ENCODE peak calls at places on chromosomes 16 and 17, in six cellular contexts. M, F, T, H, J and G are unnamed samples.

GRCh38 chr16:82629441-82630027 is 2.8 kb downstream of the CDH13 start:
- DNase-seq in M (no peak), F (no peak), T (no peak), H (no peak), J (no peak), G (no peak)

GRCh38 chr16:85699628-85700027 is 10.9 kb upstream of the GINS2 start:
- DNase-seq in M (no peak), F (no peak), T (no peak), H (no peak), J (no peak), G (no peak)

GRCh38 chr17:65022751-65023421 is 33.7 kb downstream of the GNA13 start:
- DNase-seq in M (no peak), F (no peak), T (no peak), H (peak), J (no peak), G (no peak)

GRCh38 chr16:67708368-67708771 is 10.7 kb downstream of the GFOD2 start:
- DNase-seq in M (no peak), F (no peak), T (no peak), H (no peak), J (no peak), G (no peak)

GRCh38 chr16:68642436-68643064 is 2.6 kb upstream of the CDH3 start:
- DNase-seq in M (peak), F (no peak), T (no peak), H (no peak), J (peak), G (no peak)

GRCh38 chr16:85662976-85663830 is 25.6 kb downstream of the GINS2 start:
- DNase-seq in M (no peak), F (no peak), T (no peak), H (no peak), J (no peak), G (no peak)

GRCh38 chr17:34572483-34572882 is 6.9 kb upstream of the TMEM132E start:
- DNase-seq in M (no peak), F (no peak), T (no peak), H (no peak), J (no peak), G (no peak)

GRCh38 chr17:1091885-1092284 is 87.9 kb downstream of the ABR start:
- DNase-seq in M (no peak), F (no peak), T (no peak), H (no peak), J (no peak), G (no peak)

GRCh38 chr17:57261084-57261461 is 4.8 kb downstream of the MSI2 start:
- DNase-seq in M (no peak), F (no peak), T (no peak), H (peak), J (no peak), G (no peak)

GRCh38 chr17:40577611-40578065 is 12.4 kb upstream of the CCR7 start:
- DNase-seq in M (no peak), F (no peak), T (no peak), H (peak), J (no peak), G (no peak)

GRCh38 chr17:7124923-7125322 is 10.3 kb upstream of the ASGR2 start:
- DNase-seq in M (no peak), F (no peak), T (no peak), H (no peak), J (no peak), G (no peak)

GRCh38 chr17:35160354-35161201 is 13.0 kb downstream of the UNC45B start:
- DNase-seq in M (no peak), F (no peak), T (no peak), H (no peak), J (no peak), G (no peak)

GRCh38 chr16:55478827-55479559 is at the start of gene MMP2:
- DNase-seq in M (peak), F (no peak), T (no peak), H (no peak), J (no peak), G (no peak)

GRCh38 chr16:52976539-52977167 is 76.0 kb downstream of the CHD9NB start:
- DNase-seq in M (peak), F (no peak), T (no peak), H (no peak), J (peak), G (no peak)

GRCh38 chr17:75755990-75756389 is 9.0 kb downstream of the GALK1 start:
- DNase-seq in M (no peak), F (no peak), T (no peak), H (no peak), J (no peak), G (no peak)

GRCh38 chr16:66342294-66342900 is 24.1 kb upstream of the CDH5 start:
- DNase-seq in M (peak), F (no peak), T (no peak), H (no peak), J (peak), G (no peak)

GRCh38 chr16:77960771-77961170 is 61.6 kb upstream of the CLEC3A start:
- DNase-seq in M (no peak), F (no peak), T (no peak), H (no peak), J (no peak), G (no peak)

GRCh38 chr17:2089021-2089422 is 34.1 kb downstream of the HIC1 start:
- DNase-seq in M (no peak), F (no peak), T (no peak), H (no peak), J (no peak), G (no peak)

GRCh38 chr16:27481282-27481934 is 68.3 kb downstream of the GTF3C1 start:
- DNase-seq in M (no peak), F (no peak), T (no peak), H (no peak), J (no peak), G (no peak)